ENCODE peak calls at places on chromosomes 6 and 20, in nine cellular contexts. I is heart left ventricle, Z is ascending aorta, N is OCI-LY7, T is adrenal gland, O is epithelial cell of esophagus, U is MM.1S, M is HL-60, Y is lung. G is an unnamed sample.
A peak's percentile ranks its signal among the peaks of the same experiment; 100 is the strongest.

GRCh38 chr20:59403261-59403961 is 103.0 kb downstream of the EDN3 start:
- DNase-seq in N (peak; percentile 39), O (peak; percentile 5), Z (no peak), T (peak; percentile 61), M (peak; percentile 42), U (peak; percentile 33), Y (no peak), I (peak; percentile 35), G (no peak)

GRCh38 chr6:148854086-148854485 is 107.3 kb downstream of the UST start:
- DNase-seq in O (peak; percentile 95), N (no peak), T (no peak), I (no peak), M (no peak), Z (no peak), Y (no peak), U (no peak), G (no peak)

GRCh38 chr20:62828551-62829230 is 11.8 kb downstream of the COL9A3 start:
- DNase-seq in N (no peak), U (no peak), Y (no peak), T (peak; percentile 13), Z (no peak), O (no peak), I (no peak), M (no peak), G (no peak)

GRCh38 chr6:30260036-30260504 is 46.9 kb upstream of the TRIM26 start:
- DNase-seq in N (no peak), T (peak; percentile 23), M (no peak), O (peak; percentile 5), Y (no peak), U (no peak), I (no peak), Z (no peak), G (no peak)

GRCh38 chr20:5270608-5271007 is 46.1 kb downstream of the PROKR2 start:
- DNase-seq in T (no peak), U (no peak), O (no peak), I (no peak), Z (no peak), M (no peak), N (no peak), Y (no peak), G (no peak)

GRCh38 chr6:39924283-39924682 is 10.0 kb downstream of the MOCS1 start:
- DNase-seq in I (no peak), M (no peak), Z (no peak), T (no peak), Y (no peak), O (no peak), U (no peak), N (no peak), G (no peak)

GRCh38 chr6:12957321-12958051 is 240.9 kb downstream of the PHACTR1 start:
- DNase-seq in I (peak; percentile 87), Y (peak; percentile 85), U (peak; percentile 25), N (no peak), M (peak; percentile 32), O (peak; percentile 47), Z (peak; percentile 52), T (peak; percentile 45), G (peak; percentile 94)

GRCh38 chr20:49508435-49509199 is 26.1 kb upstream of the KCNB1 start:
- DNase-seq in Y (no peak), T (no peak), Z (no peak), U (peak; percentile 39), N (peak; percentile 73), M (peak; percentile 13), I (no peak), O (peak; percentile 41), G (no peak)

GRCh38 chr6:165376100-165376499 is 66.7 kb upstream of the C6orf118 start:
- DNase-seq in Y (no peak), T (no peak), M (no peak), I (no peak), Z (no peak), O (no peak), N (no peak), U (no peak), G (no peak)

GRCh38 chr6:87241304-87241703 is 81.1 kb upstream of the SMIM8 start:
- DNase-seq in Y (no peak), T (no peak), M (no peak), Z (no peak), O (no peak), N (no peak), U (no peak), I (no peak), G (no peak)

GRCh38 chr20:43916073-43916874 is 1.6 kb downstream of the TOX2 start:
- DNase-seq in Z (no peak), U (no peak), Y (no peak), T (no peak), I (no peak), O (no peak), M (no peak), N (no peak), G (no peak)

GRCh38 chr6:73073238-73073637 is 152.1 kb downstream of the KHDC1L start:
- DNase-seq in N (no peak), U (no peak), I (no peak), T (no peak), O (peak; percentile 34), Z (no peak), Y (no peak), M (no peak), G (no peak)

GRCh38 chr6:130417951-130418350 is 52.1 kb downstream of the TMEM200A start:
- DNase-seq in O (peak; percentile 9), I (no peak), Y (no peak), U (no peak), M (no peak), N (no peak), Z (no peak), T (no peak), G (no peak)

GRCh38 chr6:10615675-10616074 is 78.7 kb downstream of the C6orf52 start:
- DNase-seq in I (no peak), N (no peak), M (no peak), Z (no peak), Y (no peak), O (no peak), T (no peak), U (no peak), G (no peak)

GRCh38 chr6:73903155-73903554 is 207.2 kb downstream of the CD109 start:
- DNase-seq in I (no peak), M (no peak), N (no peak), Y (no peak), Z (no peak), T (no peak), U (no peak), O (no peak), G (no peak)

GRCh38 chr20:58073945-58074920 is 154.2 kb downstream of the ANKRD60 start:
- DNase-seq in Y (peak; percentile 30), Z (no peak), O (no peak), N (no peak), T (no peak), I (no peak), U (no peak), M (no peak), G (no peak)

GRCh38 chr6:52635049-52635577 is 35.8 kb upstream of the TMEM14A start:
- DNase-seq in O (no peak), T (no peak), U (no peak), M (no peak), Y (no peak), I (no peak), Z (no peak), N (no peak), G (no peak)

DNA sequence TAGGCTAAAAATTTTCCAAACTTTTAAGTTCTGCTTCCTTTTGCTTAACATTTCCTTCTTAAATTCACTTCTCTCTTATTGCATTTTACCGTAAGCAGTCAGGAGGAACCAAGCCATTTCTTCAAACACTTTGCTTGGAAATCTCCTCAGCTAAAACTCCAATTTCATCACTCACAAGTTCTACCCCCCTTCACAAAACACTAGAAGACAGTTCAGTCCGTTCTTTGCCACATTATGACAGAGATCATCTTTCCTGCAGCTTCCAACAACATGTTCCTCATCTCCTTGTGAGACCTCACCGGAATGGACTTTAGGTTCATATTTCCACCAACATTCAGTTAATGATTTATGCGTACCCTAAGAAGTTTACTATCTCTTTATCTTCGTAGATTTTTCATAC is 79.2 kb upstream of the LY86 start:
- DNase-seq in I (no peak), O (no peak), M (no peak), N (no peak), T (no peak), Z (no peak), U (no peak), Y (no peak), G (no peak)
- TF ChIP-seq CTCF in I (no peak), O (no peak), M (no peak), N (no peak), T (no peak), Z (no peak), U (no peak), Y (no peak), G (no peak)

DNA sequence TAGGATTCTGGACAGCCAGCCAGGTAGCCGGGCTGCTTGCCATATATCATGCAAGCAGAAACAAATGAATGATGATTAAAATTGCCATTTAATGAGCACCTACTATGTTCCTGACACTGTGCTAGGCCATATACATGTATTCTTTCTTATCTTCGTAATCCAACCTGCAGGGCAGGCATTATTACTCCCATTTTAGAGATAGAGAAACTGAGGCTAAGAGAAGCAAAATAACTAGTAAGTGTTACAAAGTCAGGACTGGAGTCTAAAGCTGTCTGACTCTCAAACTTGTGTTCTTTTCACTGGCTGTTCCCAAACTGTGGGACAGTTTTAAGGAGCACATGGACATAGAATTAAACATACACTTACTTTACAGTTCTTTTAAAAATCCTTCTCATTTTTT is 2.0 kb downstream of the CD40 start:
- DNase-seq in Z (no peak), U (no peak), Y (no peak), O (no peak), M (no peak), I (no peak), T (no peak), N (no peak), G (no peak)
- H3K4me3 ChIP-seq in Z (no peak overlapping the region), U (peak overlapping the region; percentile 10), Y (no peak overlapping the region), O (no peak overlapping the region), M (no peak overlapping the region), I (no peak overlapping the region), T (no peak overlapping the region), N (peak overlapping the region; percentile 81), G (no peak overlapping the region)

DNA sequence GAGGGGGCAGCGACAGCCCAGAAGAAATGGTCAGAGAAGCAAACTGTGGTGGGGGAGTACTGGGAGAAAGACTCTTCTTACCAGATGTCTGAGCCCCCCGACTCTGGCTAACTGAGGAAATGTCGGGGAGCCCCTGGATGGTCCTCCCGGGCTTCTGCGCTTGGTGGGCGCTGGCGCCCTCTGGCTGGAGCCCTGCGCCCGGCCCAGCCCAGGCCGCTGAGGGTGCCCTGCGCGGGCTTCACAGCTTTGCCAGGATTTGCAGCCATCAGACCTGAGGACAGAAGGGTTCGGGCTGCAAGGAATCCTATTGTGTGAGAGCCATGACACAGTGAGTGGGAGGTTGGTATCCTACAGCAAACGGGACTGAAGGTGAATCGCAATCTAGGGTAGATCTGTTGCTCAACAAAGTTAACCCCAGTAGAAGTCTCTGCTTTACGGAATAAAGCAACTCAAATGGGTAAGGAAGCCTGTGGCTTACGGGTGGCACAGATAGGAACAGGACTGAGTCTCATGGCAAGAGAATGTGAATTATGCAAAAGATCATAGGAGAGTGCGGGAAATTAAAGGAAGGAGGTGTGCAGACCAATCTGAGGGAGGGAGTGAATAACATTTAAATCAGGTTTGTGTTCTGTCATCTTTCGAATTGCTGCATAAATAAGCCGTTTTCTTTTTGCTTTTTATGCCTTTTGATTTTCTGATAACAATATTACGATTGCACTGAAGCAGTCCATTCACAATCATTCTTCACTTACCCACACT is 719 bp upstream of the RCAN2 start:
- DNase-seq in M (peak; percentile 3), T (peak; percentile 44), Y (no peak), O (peak; percentile 24), Z (no peak), I (peak; percentile 77), N (peak; percentile 39), U (no peak), G (no peak)
- TF ChIP-seq CTCF in M (peak; percentile 3), T (peak; percentile 33), Y (peak; percentile 27), O (no peak), Z (peak; percentile 83), I (peak; percentile 69), N (peak; percentile 79), U (peak; percentile 59), G (peak; percentile 81)

GRCh38 chr6:167825059-167825758 is 1.5 kb upstream of the AFDN start:
- DNase-seq in T (no peak), M (no peak), Z (no peak), U (no peak), I (no peak), O (no peak), Y (no peak), N (no peak), G (no peak)
- H3K4me3 ChIP-seq in T (peak overlapping the region; percentile 84), M (no peak overlapping the region), Z (peak overlapping the region; percentile 97), U (no peak overlapping the region), I (peak overlapping the region; percentile 74), O (peak overlapping the region; percentile 85), Y (peak overlapping the region; percentile 80), N (no peak overlapping the region), G (peak overlapping the region; percentile 72)

G was measured in retinal pigment epithelial cell.